ENCODE peak calls at places on chromosome 3, in five cellular contexts. J is H9, C is IMR-90, D is H1, R is mesenchymal stem cell. Z is an unnamed sample.

GRCh38 chr3:137906985-137907649 is 102.8 kb upstream of the CLDN18 start:
- DNase-seq in C (no peak), J (no peak), R (no peak), D (no peak), Z (no peak)

GRCh38 chr3:52848617-52849016 is 13.8 kb upstream of the MUSTN1 start:
- DNase-seq in J (no peak), D (no peak), R (peak; percentile 80), C (peak; percentile 91), Z (no peak)

GRCh38 chr3:81554348-81554747 is 207.1 kb downstream of the GBE1 start:
- DNase-seq in D (no peak), C (peak; percentile 82), J (no peak), R (peak; percentile 58), Z (no peak)

GRCh38 chr3:133568294-133569014 is 5.0 kb upstream of the CDV3 start:
- DNase-seq in J (no peak), R (peak; percentile 90), C (peak; percentile 92), D (no peak), Z (no peak)

GRCh38 chr3:27686642-27687041 is 35.5 kb downstream of the EOMES start:
- DNase-seq in J (no peak), R (no peak), C (peak; percentile 94), D (no peak), Z (no peak)

GRCh38 chr3:102531686-102532085 is 96.9 kb downstream of the ZPLD1 start:
- DNase-seq in J (no peak), R (no peak), D (no peak), C (no peak), Z (no peak)

GRCh38 chr3:190076601-190077444 is 43.9 kb downstream of the P3H2 start:
- DNase-seq in J (no peak), D (no peak), R (peak; percentile 98), C (peak; percentile 99), Z (peak; percentile 78)

GRCh38 chr3:192940129-192940528 is 22.5 kb upstream of the MB21D2 start:
- DNase-seq in D (no peak), J (no peak), C (no peak), R (no peak), Z (no peak)

GRCh38 chr3:9669720-9670432 is 20.6 kb downstream of the MTMR14 start:
- DNase-seq in J (no peak), D (no peak), R (no peak), C (no peak), Z (no peak)

GRCh38 chr3:125359700-125360099 is 15.4 kb downstream of the ZNF148 start:
- DNase-seq in R (no peak), C (no peak), J (no peak), D (no peak), Z (no peak)

GRCh38 chr3:144524531-144524930 is 552.9 kb downstream of the DIPK2A start:
- DNase-seq in D (no peak), J (no peak), R (no peak), C (no peak), Z (no peak)

GRCh38 chr3:58173670-58174472 is 36.9 kb downstream of the DNASE1L3 start:
- DNase-seq in J (peak; percentile 80), D (peak; percentile 81), C (no peak), R (no peak), Z (no peak)

GRCh38 chr3:72301779-72302178 is 516.8 kb upstream of the PROK2 start:
- DNase-seq in R (no peak), J (no peak), C (no peak), D (no peak), Z (no peak)

GRCh38 chr3:178291971-178292370 is 244.3 kb upstream of the KCNMB2 start:
- DNase-seq in J (no peak), D (no peak), C (no peak), R (no peak), Z (no peak)

GRCh38 chr3:29914861-29915524 is 634.1 kb downstream of the RBMS3 start:
- DNase-seq in J (no peak), C (peak; percentile 78), D (no peak), R (peak; percentile 82), Z (no peak)

GRCh38 chr3:112973325-112974177 is 1.4 kb downstream of the CD200R1 start:
- DNase-seq in J (no peak), C (no peak), R (no peak), D (no peak), Z (no peak)

GRCh38 chr3:191360620-191361019 is 30.3 kb upstream of the UTS2B start:
- DNase-seq in J (no peak), D (no peak), C (no peak), R (no peak), Z (no peak)

GRCh38 chr3:123493912-123494311 is 45.0 kb upstream of the ADCY5 start:
- DNase-seq in C (no peak), J (no peak), R (no peak), D (no peak), Z (no peak)
- H2BK5ac ChIP-seq in C (no peak overlapping the region), J (no peak overlapping the region), R (no peak overlapping the region), D (no peak overlapping the region), Z (no peak overlapping the region)

GRCh38 chr3:25071846-25072245 is 356.2 kb upstream of the RARB start:
- DNase-seq in D (no peak), R (no peak), C (no peak), J (no peak), Z (no peak)
- H2BK5ac ChIP-seq in D (no peak overlapping the region), R (no peak overlapping the region), C (no peak overlapping the region), J (no peak overlapping the region), Z (no peak overlapping the region)

GRCh38 chr3:196024968-196025367 is 56.9 kb downstream of the TFRC start:
- DNase-seq in D (no peak), J (no peak), R (no peak), C (no peak), Z (no peak)

GRCh38 chr3:196023947-196024346 is 57.9 kb downstream of the TFRC start:
- DNase-seq in J (no peak), R (no peak), C (no peak), D (no peak), Z (no peak)
- H2BK5ac ChIP-seq in J (no peak overlapping the region), R (no peak overlapping the region), C (no peak overlapping the region), D (no peak overlapping the region), Z (no peak overlapping the region)

DNA sequence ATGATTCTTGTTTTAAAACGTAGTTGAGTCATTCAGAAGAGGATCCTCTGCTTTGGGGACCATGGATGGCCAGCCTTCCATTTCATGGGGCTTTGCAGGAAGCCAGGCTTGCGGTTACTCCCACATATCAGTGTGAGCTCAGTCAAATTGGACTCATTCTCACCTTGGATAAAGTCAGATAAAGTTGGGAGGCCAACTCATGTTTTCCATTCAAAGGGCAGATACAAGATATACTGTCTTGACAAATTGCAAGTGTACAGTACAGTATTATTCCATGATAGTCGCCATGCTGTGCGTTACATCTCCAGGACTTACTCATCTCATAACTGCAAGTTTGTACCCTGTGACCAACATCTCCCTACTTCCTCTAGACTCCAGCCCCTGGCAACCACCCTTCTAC is 25.5 kb upstream of the B3GNT5 start:
- DNase-seq in J (no peak), D (no peak), C (no peak), R (no peak), Z (no peak)
- H2BK5ac ChIP-seq in J (no peak overlapping the region), D (no peak overlapping the region), C (no peak overlapping the region), R (no peak overlapping the region), Z (no peak overlapping the region)

GRCh38 chr3:20057612-20058180 is 17.4 kb downstream of the KAT2B start:
- DNase-seq in R (no peak), D (no peak), J (no peak), C (no peak), Z (no peak)
- H2BK5ac ChIP-seq in R (no peak overlapping the region), D (no peak overlapping the region), J (no peak overlapping the region), C (no peak overlapping the region), Z (no peak overlapping the region)

GRCh38 chr3:65904016-65904415 is 134.7 kb downstream of the MAGI1 start:
- DNase-seq in C (no peak), R (no peak), J (no peak), D (no peak), Z (no peak)

GRCh38 chr3:65908588-65908987 is 130.1 kb downstream of the MAGI1 start:
- DNase-seq in C (no peak), J (no peak), D (no peak), R (no peak), Z (no peak)

GRCh38 chr3:65907232-65908130 is 131.2 kb downstream of the MAGI1 start:
- DNase-seq in D (no peak), C (no peak), J (no peak), R (no peak), Z (no peak)

GRCh38 chr3:65902304-65902793 is 136.4 kb downstream of the MAGI1 start:
- DNase-seq in J (peak; percentile 83), C (no peak), R (no peak), D (peak; percentile 64), Z (no peak)

DNA sequence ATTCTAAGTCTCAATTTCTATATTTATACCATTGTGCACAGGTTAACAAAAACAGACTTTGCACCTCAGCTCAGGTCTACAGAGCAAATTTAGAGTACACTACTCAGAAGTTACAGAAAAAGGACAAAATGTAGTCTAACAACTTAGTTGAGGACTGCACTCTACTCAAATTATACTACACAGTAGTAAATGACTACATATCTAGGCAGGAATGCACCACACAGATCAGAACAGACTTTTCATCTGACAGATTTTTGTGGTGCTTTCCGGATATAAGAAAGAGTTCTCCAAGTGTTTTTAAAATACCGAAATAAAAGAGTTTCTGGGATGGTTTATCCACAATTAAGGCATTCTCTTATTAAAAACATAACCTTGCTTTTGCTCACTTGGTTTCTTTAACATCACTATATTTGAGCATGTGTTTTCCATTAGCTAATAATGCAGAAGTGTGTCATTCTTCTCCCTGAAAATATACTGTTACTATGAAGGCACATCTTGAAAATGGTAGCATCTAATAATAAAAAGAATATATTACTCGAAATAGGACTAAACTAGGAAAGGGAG is 133.0 kb downstream of the MAGI1 start:
- DNase-seq in D (no peak), R (no peak), C (no peak), J (no peak), Z (no peak)
- H2BK5ac ChIP-seq in D (no peak overlapping the region), R (no peak overlapping the region), C (no peak overlapping the region), J (no peak overlapping the region), Z (no peak overlapping the region)

GRCh38 chr3:155870945-155871745 is 695 bp downstream of the GMPS start:
- DNase-seq in C (no peak), J (peak; percentile 54), D (peak; percentile 75), R (no peak), Z (peak; percentile 56)
- H2BK5ac ChIP-seq in C (peak overlapping the region; percentile 75), J (no peak overlapping the region), D (peak overlapping the region; percentile 91), R (peak overlapping the region; percentile 91), Z (peak overlapping the region; percentile 94)

GRCh38 chr3:16868513-16868912 is 16.2 kb upstream of the PLCL2 start:
- DNase-seq in J (no peak), D (no peak), C (no peak), R (no peak), Z (no peak)
- H2BK5ac ChIP-seq in J (no peak overlapping the region), D (no peak overlapping the region), C (no peak overlapping the region), R (no peak overlapping the region), Z (no peak overlapping the region)